ENCODE peak calls at places on chromosomes 12 and 14, in seven cellular contexts. Z is D341Med; V is mucosa of descending colon; L is stimulated activated CD4-positive, alpha-beta T cell treated with anti-CD3 and anti-CD28 coated beads, Interleukin-15, amount 100 ng/mL, for 24 hours; W is NT2/D1; G is progenitor cell of endocrine pancreas; K is fibroblast of pulmonary artery. U is an unnamed sample.

GRCh38 chr14:68947802-68948201 is 31.3 kb downstream of the ACTN1 start:
- DNase-seq in K (peak), Z (peak), G (no peak), L (no peak), V (peak), W (no peak), U (peak)

GRCh38 chr14:96227428-96227827 is 22.8 kb downstream of the BDKRB2 start:
- DNase-seq in G (no peak), Z (no peak), L (no peak), V (no peak), W (no peak), K (no peak), U (no peak)

GRCh38 chr12:46546634-46547273 is 174.2 kb upstream of the SLC38A2 start:
- DNase-seq in G (no peak), V (no peak), Z (no peak), K (no peak), W (no peak), L (no peak), U (no peak)

GRCh38 chr14:104865069-104865630 is at the start of gene CEP170B:
- DNase-seq in W (no peak), G (peak), Z (peak), K (peak), L (peak), V (peak), U (peak)

GRCh38 chr12:103840399-103840880 is 594 bp downstream of the NT5DC3 start:
- DNase-seq in G (no peak), V (peak), Z (no peak), L (peak), K (no peak), W (no peak), U (no peak)

GRCh38 chr12:89589753-89590152 is 63.9 kb upstream of the POC1B start:
- DNase-seq in L (no peak), W (no peak), K (no peak), V (no peak), Z (no peak), G (no peak), U (no peak)

GRCh38 chr12:108638141-108638823 is 4.6 kb upstream of the SELPLG start:
- DNase-seq in K (no peak), W (peak), V (peak), L (no peak), G (no peak), Z (peak), U (peak)

GRCh38 chr12:57149309-57149900 is 2.0 kb upstream of the LRP1-AS start:
- DNase-seq in W (no peak), Z (no peak), G (no peak), V (peak), K (peak), L (no peak), U (no peak)

GRCh38 chr14:31265701-31266398 is 58.3 kb upstream of the HECTD1 start:
- DNase-seq in L (no peak), G (no peak), W (no peak), K (no peak), Z (no peak), V (no peak), U (peak)

GRCh38 chr12:39533951-39534350 is 85.7 kb downstream of the ABCD2 start:
- DNase-seq in W (no peak), Z (no peak), K (no peak), G (no peak), V (no peak), L (no peak), U (no peak)

GRCh38 chr12:48311313-48311712 is 39.4 kb downstream of the ZNF641 start:
- DNase-seq in V (no peak), G (no peak), K (no peak), L (no peak), Z (no peak), W (no peak), U (no peak)

GRCh38 chr12:4273651-4274395 is at the start of gene CCND2:
- DNase-seq in W (peak), K (peak), V (peak), G (peak), Z (peak), L (peak), U (peak)

GRCh38 chr12:78392918-78393317 is 471.7 kb upstream of the SYT1 start:
- DNase-seq in W (no peak), L (no peak), V (no peak), Z (peak), G (no peak), K (peak), U (no peak)

GRCh38 chr14:49687942-49688700 is at the start of gene POLE2:
- DNase-seq in W (peak), Z (peak), L (peak), G (peak), K (peak), V (peak), U (peak)

GRCh38 chr12:69442894-69443293 is 27.3 kb upstream of the FRS2 start:
- DNase-seq in Z (no peak), K (peak), L (no peak), G (no peak), V (no peak), W (no peak), U (no peak)

GRCh38 chr12:95371571-95371970 is 102.4 kb upstream of the METAP2 start:
- DNase-seq in L (no peak), Z (no peak), K (no peak), G (no peak), V (no peak), W (no peak), U (no peak)

GRCh38 chr12:79547044-79547734 is 143.6 kb downstream of the PAWR start:
- DNase-seq in Z (peak), V (no peak), K (peak), L (no peak), G (no peak), W (peak), U (no peak)

GRCh38 chr12:65327207-65328076 is 49.0 kb downstream of the MSRB3 start:
- DNase-seq in V (no peak), W (no peak), Z (no peak), L (no peak), G (no peak), K (peak), U (no peak)

GRCh38 chr12:9619411-9620179 is 11.9 kb upstream of the KLRB1 start:
- DNase-seq in L (no peak), W (no peak), K (no peak), G (no peak), V (no peak), Z (no peak), U (no peak)

GRCh38 chr12:115922952-115923564 is 354.4 kb downstream of the MED13L start:
- DNase-seq in V (no peak), W (peak), G (no peak), K (peak), Z (no peak), L (no peak), U (no peak)

GRCh38 chr12:57008113-57008687 is 1.9 kb upstream of the ZBTB39 start:
- DNase-seq in G (no peak), L (no peak), K (peak), Z (peak), W (peak), V (peak), U (no peak)

GRCh38 chr12:53493610-53494391 is 5.5 kb downstream of the MAP3K12 start:
- DNase-seq in K (no peak), V (no peak), L (no peak), Z (no peak), W (no peak), G (no peak), U (no peak)

GRCh38 chr12:599756-600155 is 63.5 kb downstream of the NINJ2 start:
- DNase-seq in G (no peak), K (no peak), V (no peak), Z (no peak), W (no peak), L (no peak), U (no peak)

GRCh38 chr14:73680821-73681220 is 33.4 kb downstream of the PNMA1 start:
- DNase-seq in W (no peak), V (no peak), K (no peak), G (no peak), Z (no peak), L (no peak), U (no peak)

GRCh38 chr12:130131025-130131424 is 31.2 kb upstream of the FZD10 start:
- DNase-seq in V (no peak), W (no peak), G (no peak), L (no peak), Z (no peak), K (no peak), U (no peak)